ENCODE peak calls at places on chromosomes 6 and 20, in six cellular contexts. I is mammary epithelial cell, M is MM.1S, O is HepG2, R is PC-9, D is PC-3. V is an unnamed sample.
A peak's percentile ranks its signal among the peaks of the same experiment; 100 is the strongest.

GRCh38 chr20:23147964-23148720 is 62.0 kb upstream of the CD93 start:
- DNase-seq in I (peak; percentile 72), M (no peak), O (peak; percentile 90), R (peak; percentile 60), D (peak; percentile 94), V (no peak)

GRCh38 chr20:17654649-17655285 is 27.3 kb downstream of the RRBP1 start:
- DNase-seq in I (no peak), M (no peak), O (peak; percentile 53), R (peak; percentile 7), D (peak; percentile 51), V (no peak)

GRCh38 chr6:217048-217659 is 75.1 kb upstream of the DUSP22 start:
- DNase-seq in I (no peak), M (peak; percentile 51), O (peak; percentile 34), R (peak; percentile 5), D (no peak), V (peak; percentile 80)

GRCh38 chr6:169981568-169981967 is 230.1 kb downstream of the ERMARD start:
- DNase-seq in I (no peak), M (no peak), O (no peak), R (no peak), D (no peak), V (no peak)

GRCh38 chr6:151869345-151869744 is 61.9 kb downstream of the ESR1 start:
- DNase-seq in I (peak; percentile 16), M (no peak), O (no peak), R (no peak), D (no peak), V (no peak)

GRCh38 chr20:62942456-62942855 is 4.5 kb downstream of the GID8 start:
- DNase-seq in I (no peak), M (no peak), O (no peak), R (no peak), D (no peak), V (no peak)

GRCh38 chr6:80690611-80691090 is 584.2 kb downstream of the BCKDHB start:
- DNase-seq in I (no peak), M (no peak), O (no peak), R (no peak), D (no peak), V (no peak)

GRCh38 chr20:51481311-51481997 is 61.1 kb downstream of the NFATC2 start:
- DNase-seq in I (no peak), M (no peak), O (no peak), R (no peak), D (no peak), V (peak; percentile 54)

GRCh38 chr20:9241232-9241692 is 172.4 kb downstream of the PLCB4 start:
- DNase-seq in I (peak; percentile 55), M (no peak), O (no peak), R (peak; percentile 42), D (peak; percentile 88), V (no peak)

GRCh38 chr20:10519361-10520048 is 84.4 kb downstream of the SLX4IP start:
- DNase-seq in I (peak; percentile 70), M (no peak), O (no peak), R (no peak), D (peak; percentile 94), V (no peak)

GRCh38 chr20:48718914-48719578 is 108.8 kb downstream of the PREX1 start:
- DNase-seq in I (no peak), M (no peak), O (no peak), R (no peak), D (peak; percentile 29), V (peak; percentile 51)

GRCh38 chr20:34544109-34544793 is 14.3 kb upstream of the MAP1LC3A start:
- DNase-seq in I (no peak), M (no peak), O (no peak), R (no peak), D (no peak), V (no peak)

GRCh38 chr6:144559865-144560603 is 274.9 kb downstream of the UTRN start:
- DNase-seq in I (no peak), M (no peak), O (peak; percentile 35), R (peak; percentile 32), D (no peak), V (no peak)

GRCh38 chr20:37071481-37071911 is 24.3 kb downstream of the RBL1 start:
- DNase-seq in I (peak; percentile 85), M (peak; percentile 53), O (no peak), R (no peak), D (peak; percentile 21), V (no peak)

GRCh38 chr6:160207618-160208017 is 51.0 kb downstream of the SLC22A2 start:
- DNase-seq in I (no peak), M (no peak), O (no peak), R (no peak), D (no peak), V (no peak)

DNA sequence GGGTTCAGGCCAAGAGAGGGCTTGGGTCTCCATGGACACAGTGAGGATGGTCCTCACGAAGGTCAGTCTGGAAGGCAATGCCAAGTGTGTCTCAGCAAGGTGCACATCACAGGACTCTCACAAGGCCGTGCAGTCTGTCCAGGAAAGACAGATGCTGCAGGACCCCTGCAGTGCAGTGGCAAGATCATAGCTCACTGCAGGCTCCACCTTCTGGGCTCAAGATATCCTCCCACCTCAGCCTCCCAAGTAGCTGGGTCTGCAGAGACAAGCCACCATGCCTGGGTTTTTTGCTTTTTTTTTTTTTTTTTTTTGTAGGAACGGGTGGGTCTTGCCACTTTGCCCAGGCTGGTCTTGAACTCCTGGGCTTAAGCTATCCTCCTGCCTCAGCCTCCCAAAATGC is 26.4 kb downstream of the ZMYND8 start:
- DNase-seq in I (no peak), M (no peak), O (no peak), R (no peak), D (no peak), V (no peak)
- H3K4me1 ChIP-seq in I (peaks cover 52% of the 10 kb centered on the region), M (peaks cover 4% of the 10 kb centered on the region), O (peaks cover 97% of the 10 kb centered on the region), R (peaks cover 92% of the 10 kb centered on the region), D (peaks cover 56% of the 10 kb centered on the region), V (peaks cover 4% of the 10 kb centered on the region)

GRCh38 chr6:35497571-35498406 is 910 bp upstream of the TEAD3 start:
- DNase-seq in I (peak; percentile 58), M (peak; percentile 42), O (peak; percentile 47), R (no peak), D (no peak), V (peak; percentile 37)

GRCh38 chr6:35494161-35494563 is 2.7 kb downstream of the TEAD3 start:
- DNase-seq in I (no peak), M (no peak), O (no peak), R (no peak), D (no peak), V (no peak)

GRCh38 chr6:35496851-35497570 is at the start of gene TEAD3:
- DNase-seq in I (peak; percentile 76), M (peak; percentile 53), O (peak; percentile 69), R (peak; percentile 91), D (peak; percentile 56), V (peak; percentile 48)

GRCh38 chr6:35495258-35496035 is 1.4 kb downstream of the TEAD3 start:
- DNase-seq in I (no peak), M (no peak), O (no peak), R (no peak), D (no peak), V (no peak)

DNA sequence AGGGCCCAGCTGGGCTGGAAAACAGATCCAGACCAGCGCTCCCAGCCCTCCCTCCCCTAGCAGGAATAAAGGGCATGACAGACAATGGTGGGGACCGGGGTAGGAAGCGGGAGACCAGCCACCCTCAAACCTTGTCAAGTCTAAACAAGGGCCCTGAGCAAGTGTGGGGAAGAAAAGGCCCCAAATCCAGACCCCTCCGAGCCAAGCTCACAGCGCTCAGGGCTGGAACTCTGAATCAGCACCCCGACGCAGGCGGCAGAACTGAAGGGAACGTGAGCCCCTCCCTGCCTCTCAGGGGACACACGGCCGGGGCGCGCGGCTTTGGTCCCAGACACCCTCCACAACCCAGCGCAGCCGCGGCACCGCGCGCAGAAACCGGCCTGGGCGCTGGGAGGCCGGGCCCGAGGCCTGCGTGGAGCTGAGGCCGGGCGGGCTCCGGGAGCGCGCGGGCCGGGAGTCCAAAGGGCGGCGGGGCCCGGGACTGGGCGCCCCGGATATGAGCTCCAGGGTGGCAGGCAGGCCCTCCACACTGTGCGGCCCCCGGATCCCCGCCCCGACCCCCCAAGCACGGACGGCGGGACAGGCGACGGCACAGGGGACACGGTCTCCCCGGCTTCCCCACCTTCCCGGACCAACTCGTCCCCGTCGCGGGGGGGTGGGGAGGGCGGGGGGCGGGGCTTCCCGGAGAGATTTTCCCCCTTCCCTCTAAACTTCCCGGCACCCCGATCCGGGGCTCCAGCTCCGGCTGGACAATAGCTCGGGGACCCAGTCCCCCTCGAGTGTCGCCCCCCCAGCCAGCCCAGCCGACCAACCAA is 636 bp downstream of the TEAD3 start:
- DNase-seq in I (no peak), M (peak; percentile 10), O (peak; percentile 43), R (peak; percentile 59), D (peak; percentile 47), V (no peak)
- H3K79me2 ChIP-seq in I (peaks cover 57% of the 10 kb centered on the region), M (no peaks in the 10 kb centered on the region), O (peaks cover 46% of the 10 kb centered on the region), R (peaks cover 68% of the 10 kb centered on the region), D (peaks cover 41% of the 10 kb centered on the region), V (no peaks in the 10 kb centered on the region)

GRCh38 chr20:56179051-56179450 is 69.5 kb upstream of the MC3R start:
- DNase-seq in I (no peak), M (no peak), O (no peak), R (no peak), D (no peak), V (no peak)

GRCh38 chr20:56175884-56176283 is 72.6 kb upstream of the MC3R start:
- DNase-seq in I (no peak), M (no peak), O (no peak), R (no peak), D (no peak), V (no peak)

GRCh38 chr20:56181593-56181992 is 66.9 kb upstream of the MC3R start:
- DNase-seq in I (no peak), M (no peak), O (no peak), R (no peak), D (no peak), V (no peak)

GRCh38 chr20:56174416-56174815 is 74.1 kb upstream of the MC3R start:
- DNase-seq in I (no peak), M (no peak), O (peak; percentile 18), R (no peak), D (no peak), V (no peak)

DNA sequence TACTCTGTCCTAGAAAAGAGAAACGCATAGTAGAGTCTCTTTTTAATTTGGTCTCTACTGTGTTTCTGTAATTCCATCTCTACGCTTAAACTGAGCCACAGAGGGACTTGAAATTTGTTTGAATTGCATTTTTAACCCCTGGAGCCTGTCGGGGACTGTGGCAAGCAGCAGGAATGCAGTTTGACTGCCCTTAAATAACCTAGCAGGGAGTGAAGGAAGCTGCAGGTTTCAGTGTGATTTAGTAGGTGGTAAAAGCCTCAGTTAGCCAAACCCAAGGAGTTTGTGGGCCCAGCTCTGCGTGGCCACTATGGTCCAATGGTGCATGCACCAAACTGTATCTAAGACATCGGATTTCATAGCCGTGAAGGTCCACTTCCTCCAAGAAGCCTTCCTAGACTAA is 70.3 kb upstream of the MC3R start:
- DNase-seq in I (no peak), M (no peak), O (no peak), R (no peak), D (no peak), V (no peak)
- H3K9me3 ChIP-seq in I (no peaks in the 10 kb centered on the region), M (no peaks in the 10 kb centered on the region), O (peaks cover 2% of the 10 kb centered on the region), R (no peaks in the 10 kb centered on the region), D (no peaks in the 10 kb centered on the region), V (no peaks in the 10 kb centered on the region)

DNA sequence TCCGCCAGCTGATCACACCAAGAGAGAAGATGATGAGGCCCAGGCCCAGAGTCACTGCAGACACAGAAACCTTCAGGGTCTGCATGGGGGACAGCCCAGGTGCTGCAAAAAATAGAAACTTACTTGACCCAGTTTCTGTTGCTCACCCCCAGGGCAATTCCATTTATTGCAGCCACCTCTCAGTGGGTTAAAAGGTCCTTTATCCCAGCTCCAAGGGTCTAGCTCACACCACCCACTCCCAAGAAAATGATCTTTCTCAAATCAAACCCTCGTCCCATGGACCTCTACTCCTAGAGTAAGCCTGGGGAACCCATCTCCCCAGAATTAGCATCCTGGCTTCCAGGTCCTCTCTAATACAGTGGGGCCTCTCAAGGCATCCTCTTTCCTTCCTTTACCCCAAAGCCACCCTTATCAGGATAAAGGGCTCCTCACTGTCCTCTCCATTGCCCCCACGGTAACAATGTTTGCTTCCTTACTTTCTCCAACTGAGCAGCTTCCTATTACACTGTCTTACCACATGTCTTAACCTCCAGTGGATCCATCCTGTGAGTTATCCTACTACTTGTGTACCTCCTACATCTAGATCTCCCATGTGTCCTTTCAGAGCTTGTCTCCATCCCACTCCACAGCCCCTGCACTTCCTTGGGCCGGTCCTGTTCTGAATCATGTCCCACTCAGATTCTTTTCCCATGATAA is 5.1 kb downstream of the HLA-DMB start:
- DNase-seq in I (no peak), M (no peak), O (no peak), R (no peak), D (no peak), V (no peak)
- H3K4me1 ChIP-seq in I (no peaks in the 10 kb centered on the region), M (peaks cover 5% of the 10 kb centered on the region), O (peaks cover 16% of the 10 kb centered on the region), R (no peaks in the 10 kb centered on the region), D (peaks cover 2% of the 10 kb centered on the region), V (peaks cover 44% of the 10 kb centered on the region)